ENCODE peak calls at places on chromosomes 1 and 21, in eight cellular contexts. A is fibroblast of lung; S is psoas muscle; P is fibroblast of the aortic adventitia; D is fibroblast of villous mesenchyme; V is CD8-positive, alpha-beta T cell; R is heart left ventricle; Y is A549. K is an unnamed sample.

GRCh38 chr1:30908446-30908885 is at the start of gene SDC3:
- DNase-seq in A (no peak), S (no peak), P (no peak), D (peak), V (no peak), R (peak), Y (no peak), K (peak)

GRCh38 chr1:166673722-166674121 is 165.6 kb upstream of the POGK start:
- DNase-seq in A (no peak), S (no peak), P (no peak), D (no peak), V (no peak), R (no peak), Y (no peak), K (no peak)

GRCh38 chr21:32889596-32889995 is 118.0 kb upstream of the PAXBP1 start:
- DNase-seq in A (no peak), S (no peak), P (peak), D (no peak), V (no peak), R (no peak), Y (no peak), K (peak)

GRCh38 chr1:28601696-28602095 is 9.6 kb downstream of the RAB42 start:
- DNase-seq in A (peak), S (no peak), P (peak), D (peak), V (no peak), R (no peak), Y (no peak), K (peak)

GRCh38 chr1:206835186-206835585 is 30.2 kb upstream of the IL20 start:
- DNase-seq in A (no peak), S (no peak), P (no peak), D (no peak), V (no peak), R (no peak), Y (no peak), K (no peak)

GRCh38 chr1:44571712-44572571 is 102.3 kb downstream of the TMEM53 start:
- DNase-seq in A (no peak), S (no peak), P (no peak), D (no peak), V (no peak), R (no peak), Y (peak), K (peak)

GRCh38 chr1:212752256-212752933 is 39.2 kb downstream of the NSL1 start:
- DNase-seq in A (peak), S (no peak), P (peak), D (peak), V (no peak), R (no peak), Y (no peak), K (peak)

GRCh38 chr1:109959974-109960744 is 24.4 kb upstream of the AHCYL1 start:
- DNase-seq in A (peak), S (no peak), P (peak), D (peak), V (no peak), R (no peak), Y (peak), K (peak)

GRCh38 chr1:183604048-183604808 is 14.0 kb upstream of the NCF2 start:
- DNase-seq in A (peak), S (no peak), P (peak), D (peak), V (no peak), R (peak), Y (no peak), K (peak)

GRCh38 chr1:157995575-157996169 is 2.2 kb downstream of the KIRREL1 start:
- DNase-seq in A (no peak), S (no peak), P (no peak), D (no peak), V (no peak), R (no peak), Y (no peak), K (no peak)

GRCh38 chr1:33331444-33332356 is 10.8 kb upstream of the A3GALT2 start:
- DNase-seq in A (no peak), S (no peak), P (no peak), D (peak), V (no peak), R (no peak), Y (no peak), K (no peak)

GRCh38 chr1:117826119-117826518 is 103.3 kb downstream of the GDAP2 start:
- DNase-seq in A (peak), S (no peak), P (peak), D (peak), V (no peak), R (no peak), Y (no peak), K (no peak)

GRCh38 chr1:226121587-226122400 is 59.3 kb downstream of the H3-3A start:
- DNase-seq in A (peak), S (peak), P (no peak), D (peak), V (peak), R (peak), Y (peak), K (peak)

GRCh38 chr1:85992756-85993155 is 163.8 kb downstream of the COL24A1 start:
- DNase-seq in A (peak), S (no peak), P (peak), D (peak), V (no peak), R (no peak), Y (no peak), K (peak)

GRCh38 chr1:3501856-3502665 is 47.6 kb downstream of the ARHGEF16 start:
- DNase-seq in A (peak), S (peak), P (peak), D (peak), V (no peak), R (peak), Y (peak), K (peak)

GRCh38 chr1:36369061-36369470 is 16.7 kb downstream of the STK40 start:
- DNase-seq in A (peak), S (peak), P (peak), D (peak), V (peak), R (no peak), Y (peak), K (peak)

GRCh38 chr1:182495002-182495401 is 45.1 kb downstream of the RGSL1 start:
- DNase-seq in A (no peak), S (no peak), P (no peak), D (no peak), V (no peak), R (no peak), Y (no peak), K (no peak)

GRCh38 chr1:207959995-207960745 is 49.2 kb upstream of the CD34 start:
- DNase-seq in A (no peak), S (no peak), P (no peak), D (no peak), V (no peak), R (no peak), Y (no peak), K (no peak)

GRCh38 chr1:100972185-100972584 is 53.4 kb downstream of the DPH5 start:
- DNase-seq in A (no peak), S (no peak), P (no peak), D (no peak), V (no peak), R (no peak), Y (no peak), K (no peak)

GRCh38 chr1:11858968-11859871 is 475 bp upstream of the NPPB start:
- DNase-seq in A (peak), S (peak), P (peak), D (peak), V (peak), R (peak), Y (peak), K (peak)

GRCh38 chr1:171052977-171053376 is 37.7 kb upstream of the FMO3 start:
- DNase-seq in A (no peak), S (no peak), P (no peak), D (no peak), V (no peak), R (no peak), Y (no peak), K (no peak)

DNA sequence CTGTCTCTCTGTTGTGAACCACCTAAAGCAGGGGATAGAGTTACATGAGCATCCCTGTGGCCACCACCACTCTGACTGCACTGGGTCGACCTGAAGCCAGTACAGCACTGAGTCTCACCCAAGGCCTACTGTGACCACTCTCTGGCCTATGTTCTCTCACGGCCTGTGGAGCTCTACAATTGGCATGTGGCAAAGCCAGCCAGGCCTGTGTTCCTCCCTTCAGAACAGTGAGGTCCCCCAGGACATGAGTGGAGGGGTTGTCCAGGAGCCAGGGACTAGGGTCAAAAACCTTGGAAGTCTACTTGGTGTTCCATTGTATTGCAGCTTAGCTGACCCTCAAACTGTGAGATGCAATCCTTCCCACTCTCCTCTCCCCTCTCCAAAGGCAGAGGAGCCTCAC is 42.7 kb upstream of the FMO3 start:
- DNase-seq in A (no peak), S (no peak), P (no peak), D (no peak), V (no peak), R (no peak), Y (no peak), K (no peak)
- TF ChIP-seq CTCF in A (no peak), S (no peak), P (no peak), D (no peak), V (no peak), R (no peak), Y (no peak), K (no peak)

DNA sequence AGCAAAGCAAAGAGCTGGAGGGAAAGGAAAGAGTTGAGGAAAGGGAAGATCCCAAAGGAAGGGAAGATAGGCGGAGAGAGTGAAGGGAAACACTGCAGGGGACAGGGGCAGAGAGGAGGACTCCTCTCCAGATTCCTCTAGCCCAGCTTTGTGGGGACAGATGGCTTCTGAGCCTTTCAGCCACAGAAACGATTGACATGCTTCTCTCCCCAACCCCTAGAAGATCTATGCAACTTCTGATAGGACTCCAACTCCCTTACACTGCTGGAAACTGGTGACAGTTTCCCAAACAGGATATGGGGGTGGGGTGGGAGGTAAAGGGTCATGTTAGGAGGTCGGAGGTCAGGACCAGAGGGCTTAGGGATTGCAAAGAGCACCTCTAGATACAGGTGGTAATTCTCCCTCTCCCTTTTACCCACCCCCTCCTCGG is 6.5 kb downstream of the MEX3A start:
- DNase-seq in A (no peak), S (no peak), P (no peak), D (no peak), V (no peak), R (peak), Y (no peak), K (no peak)
- H3K4me3 ChIP-seq in A (no peak), S (peak), P (no peak), D (no peak), V (no peak), R (peak), Y (no peak), K (no peak)

GRCh38 chr1:41151846-41152245 is 90.3 kb downstream of the SCMH1 start:
- DNase-seq in A (no peak), S (no peak), P (peak), D (no peak), V (no peak), R (no peak), Y (no peak), K (peak)

GRCh38 chr1:41152622-41153044 is 89.5 kb downstream of the SCMH1 start:
- DNase-seq in A (peak), S (no peak), P (peak), D (peak), V (no peak), R (no peak), Y (peak), K (peak)

GRCh38 chr1:41158147-41158875 is 83.8 kb downstream of the SCMH1 start:
- DNase-seq in A (no peak), S (no peak), P (no peak), D (peak), V (no peak), R (no peak), Y (no peak), K (no peak)

GRCh38 chr1:41153750-41154274 is 88.3 kb downstream of the SCMH1 start:
- DNase-seq in A (no peak), S (no peak), P (no peak), D (peak), V (no peak), R (no peak), Y (no peak), K (no peak)

GRCh38 chr1:41155105-41155504 is 87.0 kb downstream of the SCMH1 start:
- DNase-seq in A (no peak), S (no peak), P (no peak), D (no peak), V (no peak), R (no peak), Y (no peak), K (no peak)
- TF ChIP-seq CTCF in A (no peak), S (no peak), P (no peak), D (no peak), V (no peak), R (no peak), Y (no peak), K (no peak)

GRCh38 chr1:150560011-150560438 is 10.8 kb downstream of the ADAMTSL4 start:
- DNase-seq in A (peak), S (peak), P (peak), D (peak), V (peak), R (peak), Y (peak), K (peak)

GRCh38 chr1:150560986-150561829 is 12.0 kb downstream of the ADAMTSL4 start:
- DNase-seq in A (peak), S (peak), P (peak), D (peak), V (peak), R (peak), Y (peak), K (peak)

GRCh38 chr1:150561830-150562367 is 12.7 kb downstream of the ADAMTSL4 start:
- DNase-seq in A (peak), S (peak), P (peak), D (peak), V (peak), R (peak), Y (peak), K (peak)

GRCh38 chr1:150559627-150560010 is 10.4 kb downstream of the ADAMTSL4 start:
- DNase-seq in A (no peak), S (no peak), P (no peak), D (no peak), V (no peak), R (no peak), Y (no peak), K (no peak)

GRCh38 chr1:150560576-150560975 is 11.4 kb downstream of the ADAMTSL4 start:
- DNase-seq in A (no peak), S (no peak), P (no peak), D (no peak), V (no peak), R (no peak), Y (no peak), K (no peak)
- H3K4me3 ChIP-seq in A (peak), S (peak), P (peak), D (peak), V (peak), R (peak), Y (peak), K (peak)

DNA sequence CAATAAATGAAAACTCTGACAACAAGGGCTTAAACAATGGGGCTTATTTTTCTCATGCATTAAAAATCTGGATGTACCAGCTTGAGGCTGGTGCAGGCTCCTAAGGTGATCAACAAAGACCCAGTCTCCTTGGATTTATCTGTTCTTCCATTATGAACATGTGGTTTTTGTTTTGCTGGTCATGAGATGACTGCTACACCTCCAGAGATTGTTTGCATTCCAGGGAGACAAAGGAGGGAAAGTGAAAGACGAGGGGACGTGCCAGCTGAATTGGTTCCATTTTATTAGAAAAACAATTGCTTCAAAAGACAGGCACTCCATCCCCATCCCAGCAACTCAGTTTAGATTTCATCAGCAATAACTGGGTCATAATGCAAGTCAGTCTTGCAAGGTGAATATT is 90.9 kb upstream of the KCNK1 start:
- DNase-seq in A (no peak), S (no peak), P (peak), D (no peak), V (no peak), R (no peak), Y (no peak), K (no peak)
- TF ChIP-seq CTCF in A (no peak), S (no peak), P (no peak), D (no peak), V (no peak), R (no peak), Y (no peak), K (no peak)

DNA sequence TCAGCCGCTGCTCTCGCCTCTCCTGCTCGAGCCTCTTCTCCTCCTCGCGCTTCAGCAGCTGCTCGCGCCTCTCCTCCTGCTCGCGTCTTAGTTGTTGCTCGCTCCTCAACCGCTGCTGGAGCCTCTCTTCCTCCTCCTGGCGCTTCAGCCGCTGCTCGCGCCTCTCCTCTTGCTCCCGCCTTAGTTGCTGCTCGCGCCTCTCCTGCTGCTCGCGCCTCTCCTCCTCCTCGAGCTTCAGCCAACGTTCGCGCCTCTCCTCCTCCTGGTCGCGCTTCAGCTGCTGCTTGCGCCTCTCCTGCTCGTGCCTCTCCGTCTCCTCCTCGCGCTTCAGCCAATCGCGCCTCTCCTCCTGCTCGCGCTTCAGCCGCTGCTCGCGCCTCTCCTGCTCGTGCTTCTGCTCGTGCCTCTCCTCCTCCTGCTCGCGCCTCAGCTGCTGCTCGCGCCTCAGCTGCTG is 3.7 kb downstream of the TCHH start:
- DNase-seq in A (peak), S (no peak), P (peak), D (peak), V (no peak), R (no peak), Y (no peak), K (no peak)
- H3K4me3 ChIP-seq in A (peak), S (peak), P (peak), D (peak), V (peak), R (peak), Y (peak), K (peak)

GRCh38 chr1:175129997-175130648 is 62.5 kb downstream of the KIAA0040 start:
- DNase-seq in A (no peak), S (no peak), P (peak), D (no peak), V (no peak), R (no peak), Y (no peak), K (no peak)
- TF ChIP-seq CTCF in A (no peak), S (no peak), P (no peak), D (no peak), V (no peak), R (no peak), Y (no peak), K (no peak)